ENCODE peak calls at places on chromosomes 16 and 17, in six cellular contexts. One of them, this sample, is unnamed. For H3K27me3, the result is how much of the 10 kb centered on the place peaks cover.

GRCh38 chr17:18256351-18256750 is 2.2 kb downstream of the FLII start:
- DNase-seq in MM.1S: no peak
- DNase-seq in left ventricle myocardium inferior: no peak
- DNase-seq in breast epithelium: no peak
- DNase-seq in GM23338: no peak
- DNase-seq in adrenal gland: no peak
- DNase-seq in this sample: no peak

GRCh38 chr17:52154466-52154865 is 4.0 kb downstream of the CA10 start:
- DNase-seq in breast epithelium: no peak
- DNase-seq in adrenal gland: no peak
- DNase-seq in left ventricle myocardium inferior: no peak
- DNase-seq in MM.1S: no peak
- DNase-seq in GM23338: no peak
- DNase-seq in this sample: no peak

GRCh38 chr17:53797497-53797896 is 25.2 kb upstream of the KIF2B start:
- DNase-seq in breast epithelium: no peak
- DNase-seq in left ventricle myocardium inferior: no peak
- DNase-seq in GM23338: no peak
- DNase-seq in adrenal gland: no peak
- DNase-seq in MM.1S: no peak
- DNase-seq in this sample: no peak

GRCh38 chr16:3471518-3472176 is 23.6 kb downstream of the C16orf90 start:
- DNase-seq in MM.1S: no peak
- DNase-seq in breast epithelium: no peak
- DNase-seq in GM23338: no peak
- DNase-seq in left ventricle myocardium inferior: no peak
- DNase-seq in adrenal gland: no peak
- DNase-seq in this sample: no peak

GRCh38 chr17:32523017-32523680 is 36.4 kb downstream of the CDK5R1 start:
- DNase-seq in breast epithelium: no peak
- DNase-seq in MM.1S: peak
- DNase-seq in left ventricle myocardium inferior: no peak
- DNase-seq in adrenal gland: no peak
- DNase-seq in GM23338: peak
- DNase-seq in this sample: no peak

GRCh38 chr17:73420897-73421296 is 109.1 kb upstream of the CDC42EP4 start:
- DNase-seq in adrenal gland: no peak
- DNase-seq in breast epithelium: no peak
- DNase-seq in left ventricle myocardium inferior: no peak
- DNase-seq in GM23338: peak
- DNase-seq in MM.1S: no peak
- DNase-seq in this sample: peak

GRCh38 chr17:58307468-58308172 is 21.0 kb downstream of the TSPOAP1 start:
- DNase-seq in breast epithelium: peak
- DNase-seq in MM.1S: no peak
- DNase-seq in GM23338: no peak
- DNase-seq in adrenal gland: no peak
- DNase-seq in left ventricle myocardium inferior: no peak
- DNase-seq in this sample: no peak

GRCh38 chr17:76982408-76983074 is 114.3 kb downstream of the MGAT5B start:
- DNase-seq in breast epithelium: no peak
- DNase-seq in MM.1S: no peak
- DNase-seq in left ventricle myocardium inferior: no peak
- DNase-seq in GM23338: no peak
- DNase-seq in adrenal gland: no peak
- DNase-seq in this sample: no peak

GRCh38 chr17:41588126-41588810 is 1.6 kb upstream of the KRT14 start:
- DNase-seq in MM.1S: no peak
- DNase-seq in adrenal gland: no peak
- DNase-seq in breast epithelium: no peak
- DNase-seq in GM23338: no peak
- DNase-seq in left ventricle myocardium inferior: no peak
- DNase-seq in this sample: peak

GRCh38 chr16:75837264-75837663 is 111.0 kb upstream of the CPHXL start:
- DNase-seq in left ventricle myocardium inferior: no peak
- DNase-seq in adrenal gland: no peak
- DNase-seq in MM.1S: no peak
- DNase-seq in GM23338: no peak
- DNase-seq in breast epithelium: no peak
- DNase-seq in this sample: no peak

GRCh38 chr17:67390646-67391480 is 13.8 kb downstream of the PITPNC1 start:
- DNase-seq in left ventricle myocardium inferior: no peak
- DNase-seq in GM23338: no peak
- DNase-seq in MM.1S: no peak
- DNase-seq in breast epithelium: peak
- DNase-seq in adrenal gland: peak
- DNase-seq in this sample: peak

GRCh38 chr17:164536-165235 is 16.8 kb downstream of the DOC2B start:
- DNase-seq in MM.1S: no peak
- DNase-seq in GM23338: peak
- DNase-seq in adrenal gland: peak
- DNase-seq in breast epithelium: no peak
- DNase-seq in left ventricle myocardium inferior: peak
- DNase-seq in this sample: no peak

GRCh38 chr17:15494821-15495220 is 27.4 kb upstream of the CDRT4 start:
- DNase-seq in left ventricle myocardium inferior: no peak
- DNase-seq in GM23338: no peak
- DNase-seq in adrenal gland: no peak
- DNase-seq in breast epithelium: no peak
- DNase-seq in MM.1S: no peak
- DNase-seq in this sample: no peak

GRCh38 chr16:56824335-56824734 is 40.7 kb upstream of the SLC12A3 start:
- DNase-seq in GM23338: peak
- DNase-seq in MM.1S: peak
- DNase-seq in breast epithelium: no peak
- DNase-seq in adrenal gland: peak
- DNase-seq in left ventricle myocardium inferior: peak
- DNase-seq in this sample: no peak

GRCh38 chr17:52823155-52823554 is 664.6 kb upstream of the CA10 start:
- DNase-seq in adrenal gland: no peak
- DNase-seq in breast epithelium: no peak
- DNase-seq in GM23338: no peak
- DNase-seq in MM.1S: no peak
- DNase-seq in left ventricle myocardium inferior: no peak
- DNase-seq in this sample: no peak

GRCh38 chr17:73192219-73192893 is 499 bp upstream of the COG1 start:
- DNase-seq in GM23338: peak
- DNase-seq in adrenal gland: peak
- DNase-seq in MM.1S: peak
- DNase-seq in left ventricle myocardium inferior: peak
- DNase-seq in breast epithelium: peak
- DNase-seq in this sample: peak

GRCh38 chr16:325375-326155 is 27.0 kb downstream of the AXIN1 start:
- DNase-seq in left ventricle myocardium inferior: no peak
- DNase-seq in GM23338: no peak
- DNase-seq in adrenal gland: no peak
- DNase-seq in MM.1S: no peak
- DNase-seq in breast epithelium: no peak
- DNase-seq in this sample: no peak

GRCh38 chr17:36861531-36861930 is 75.7 kb upstream of the LHX1 start:
- DNase-seq in GM23338: no peak
- DNase-seq in breast epithelium: no peak
- DNase-seq in left ventricle myocardium inferior: no peak
- DNase-seq in adrenal gland: no peak
- DNase-seq in MM.1S: no peak
- DNase-seq in this sample: no peak

GRCh38 chr16:29837833-29838232 is 17.6 kb downstream of the MVP start:
- DNase-seq in left ventricle myocardium inferior: no peak
- DNase-seq in MM.1S: no peak
- DNase-seq in breast epithelium: no peak
- DNase-seq in GM23338: no peak
- DNase-seq in adrenal gland: no peak
- DNase-seq in this sample: no peak

GRCh38 chr16:56647641-56648431 is 3.9 kb upstream of the MT1B start:
- DNase-seq in adrenal gland: no peak
- DNase-seq in left ventricle myocardium inferior: no peak
- DNase-seq in breast epithelium: no peak
- DNase-seq in GM23338: peak
- DNase-seq in MM.1S: no peak
- DNase-seq in this sample: no peak

GRCh38 chr17:75625813-75626486 is 7.3 kb upstream of the SMIM5 start:
- DNase-seq in GM23338: peak
- DNase-seq in MM.1S: peak
- DNase-seq in adrenal gland: no peak
- DNase-seq in left ventricle myocardium inferior: no peak
- DNase-seq in breast epithelium: no peak
- DNase-seq in this sample: no peak

GRCh38 chr17:4101127-4101798 is 41.6 kb downstream of the ZZEF1 start:
- DNase-seq in adrenal gland: peak
- DNase-seq in left ventricle myocardium inferior: no peak
- DNase-seq in MM.1S: peak
- DNase-seq in GM23338: no peak
- DNase-seq in breast epithelium: no peak
- DNase-seq in this sample: no peak

GRCh38 chr17:59643159-59643857 is 23.6 kb downstream of the CLTC start:
- DNase-seq in adrenal gland: no peak
- DNase-seq in GM23338: peak
- DNase-seq in MM.1S: no peak
- DNase-seq in left ventricle myocardium inferior: no peak
- DNase-seq in breast epithelium: no peak
- DNase-seq in this sample: peak

DNA sequence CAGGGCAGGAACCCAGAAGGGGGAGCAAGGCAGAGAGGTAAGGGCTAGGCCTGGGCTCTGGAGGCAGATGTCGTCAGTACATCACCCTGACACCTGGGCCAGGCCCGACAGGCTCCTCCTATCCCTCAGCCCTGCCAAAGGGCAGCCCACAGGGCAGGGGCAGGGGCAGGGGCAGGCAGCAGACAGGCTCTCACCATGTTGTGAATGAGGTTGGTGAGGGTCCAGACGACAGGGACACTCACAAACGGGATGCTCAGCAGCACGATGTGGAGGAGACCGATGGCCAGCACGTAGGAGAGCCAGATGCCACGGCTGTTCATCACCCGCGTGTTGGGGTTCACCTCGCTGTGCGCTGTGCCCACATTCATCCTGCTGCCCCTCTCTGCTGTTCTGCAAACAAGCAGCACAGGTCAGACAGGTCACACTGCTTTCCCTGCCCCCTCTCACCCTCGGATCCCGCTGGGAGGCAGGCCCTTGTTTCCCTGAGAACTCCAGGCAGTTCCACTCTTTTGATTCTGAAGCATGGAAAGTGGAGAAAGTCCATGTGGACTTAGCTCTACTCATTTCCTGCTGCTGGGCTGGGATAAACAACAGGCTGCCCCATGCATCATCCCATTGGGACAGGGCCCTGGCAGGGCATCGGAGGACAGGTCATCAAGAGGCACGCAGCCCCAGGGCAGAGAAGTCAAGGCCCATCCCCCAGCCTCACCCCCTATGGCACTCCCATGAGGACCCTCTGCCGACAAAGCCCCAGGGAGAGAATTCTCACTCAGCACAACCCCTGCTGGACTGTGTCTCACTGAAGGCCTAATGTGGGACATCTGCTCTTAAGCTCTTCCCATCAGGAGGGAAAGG is 3.3 kb downstream of the ORMDL3 start:
- DNase-seq in breast epithelium: no peak
- DNase-seq in MM.1S: no peak
- DNase-seq in adrenal gland: no peak
- DNase-seq in GM23338: no peak
- DNase-seq in left ventricle myocardium inferior: no peak
- DNase-seq in this sample: no peak
- TF ChIP-seq CTCF in breast epithelium: no peak
- TF ChIP-seq CTCF in MM.1S: no peak
- TF ChIP-seq CTCF in adrenal gland: no peak
- TF ChIP-seq CTCF in GM23338: no peak
- TF ChIP-seq CTCF in left ventricle myocardium inferior: no peak
- TF ChIP-seq CTCF in this sample: no peak

GRCh38 chr17:45787044-45787443 is 2.9 kb downstream of the CRHR1 start:
- DNase-seq in left ventricle myocardium inferior: no peak
- DNase-seq in GM23338: no peak
- DNase-seq in adrenal gland: no peak
- DNase-seq in breast epithelium: no peak
- DNase-seq in MM.1S: no peak
- DNase-seq in this sample: no peak

GRCh38 chr17:45784583-45785372 is 658 bp downstream of the CRHR1 start:
- DNase-seq in MM.1S: no peak
- DNase-seq in breast epithelium: no peak
- DNase-seq in GM23338: peak
- DNase-seq in adrenal gland: no peak
- DNase-seq in left ventricle myocardium inferior: peak
- DNase-seq in this sample: no peak

GRCh38 chr17:45784293-45784582 is at the start of gene CRHR1:
- DNase-seq in left ventricle myocardium inferior: no peak
- DNase-seq in MM.1S: no peak
- DNase-seq in GM23338: no peak
- DNase-seq in adrenal gland: no peak
- DNase-seq in breast epithelium: no peak
- DNase-seq in this sample: no peak

GRCh38 chr17:45786349-45786748 is 2.2 kb downstream of the CRHR1 start:
- DNase-seq in MM.1S: no peak
- DNase-seq in breast epithelium: no peak
- DNase-seq in adrenal gland: no peak
- DNase-seq in GM23338: no peak
- DNase-seq in left ventricle myocardium inferior: no peak
- DNase-seq in this sample: no peak

GRCh38 chr17:45785373-45786193 is 1.5 kb downstream of the CRHR1 start:
- DNase-seq in GM23338: peak
- DNase-seq in breast epithelium: no peak
- DNase-seq in adrenal gland: no peak
- DNase-seq in MM.1S: no peak
- DNase-seq in left ventricle myocardium inferior: no peak
- DNase-seq in this sample: no peak
- H3K27me3 ChIP-seq in GM23338: half or more
- H3K27me3 ChIP-seq in breast epithelium: under half
- H3K27me3 ChIP-seq in adrenal gland: under half
- H3K27me3 ChIP-seq in MM.1S: half or more
- H3K27me3 ChIP-seq in left ventricle myocardium inferior: half or more
- H3K27me3 ChIP-seq in this sample: half or more

GRCh38 chr17:11264183-11264871 is 23.3 kb downstream of the SHISA6 start:
- DNase-seq in adrenal gland: no peak
- DNase-seq in left ventricle myocardium inferior: no peak
- DNase-seq in breast epithelium: no peak
- DNase-seq in MM.1S: no peak
- DNase-seq in GM23338: peak
- DNase-seq in this sample: no peak
- TF ChIP-seq CTCF in adrenal gland: no peak
- TF ChIP-seq CTCF in left ventricle myocardium inferior: no peak
- TF ChIP-seq CTCF in breast epithelium: no peak
- TF ChIP-seq CTCF in MM.1S: peak
- TF ChIP-seq CTCF in GM23338: peak
- TF ChIP-seq CTCF in this sample: peak

GRCh38 chr16:58462997-58463891 is 36.7 kb upstream of the NDRG4 start:
- DNase-seq in GM23338: peak
- DNase-seq in left ventricle myocardium inferior: peak
- DNase-seq in breast epithelium: no peak
- DNase-seq in adrenal gland: peak
- DNase-seq in MM.1S: no peak
- DNase-seq in this sample: no peak

GRCh38 chr16:58462499-58462996 is 37.4 kb upstream of the NDRG4 start:
- DNase-seq in adrenal gland: no peak
- DNase-seq in MM.1S: no peak
- DNase-seq in breast epithelium: no peak
- DNase-seq in GM23338: peak
- DNase-seq in left ventricle myocardium inferior: no peak
- DNase-seq in this sample: no peak

GRCh38 chr16:58465817-58466216 is 34.1 kb upstream of the NDRG4 start:
- DNase-seq in left ventricle myocardium inferior: no peak
- DNase-seq in GM23338: no peak
- DNase-seq in adrenal gland: no peak
- DNase-seq in breast epithelium: no peak
- DNase-seq in MM.1S: no peak
- DNase-seq in this sample: no peak

GRCh38 chr16:58464916-58465731 is 34.8 kb upstream of the NDRG4 start:
- DNase-seq in MM.1S: no peak
- DNase-seq in adrenal gland: peak
- DNase-seq in GM23338: peak
- DNase-seq in left ventricle myocardium inferior: no peak
- DNase-seq in breast epithelium: no peak
- DNase-seq in this sample: no peak

GRCh38 chr16:58464047-58464915 is 35.7 kb upstream of the NDRG4 start:
- DNase-seq in breast epithelium: no peak
- DNase-seq in GM23338: peak
- DNase-seq in left ventricle myocardium inferior: peak
- DNase-seq in MM.1S: no peak
- DNase-seq in adrenal gland: peak
- DNase-seq in this sample: no peak
- H3K27me3 ChIP-seq in breast epithelium: half or more
- H3K27me3 ChIP-seq in GM23338: half or more
- H3K27me3 ChIP-seq in left ventricle myocardium inferior: under half
- H3K27me3 ChIP-seq in MM.1S: under half
- H3K27me3 ChIP-seq in adrenal gland: under half
- H3K27me3 ChIP-seq in this sample: half or more